ENCODE peak calls at places on chromosomes 13 and 19, in six cellular contexts. N, Z, V, P, B and J are unnamed samples.

GRCh38 chr13:113969973-113970611 is 3.8 kb downstream of the C13orf46 start:
- DNase-seq in N (no peak), Z (no peak), V (no peak), P (no peak), B (no peak), J (no peak)

GRCh38 chr19:8081569-8082550 is 29.3 kb downstream of the CCL25 start:
- DNase-seq in N (no peak), Z (no peak), V (no peak), P (no peak), B (no peak), J (no peak)

GRCh38 chr13:45024847-45025246 is 35.5 kb downstream of the GPALPP1 start:
- DNase-seq in N (no peak), Z (no peak), V (no peak), P (no peak), B (no peak), J (no peak)

GRCh38 chr13:47621931-47622330 is 379.1 kb downstream of the SUCLA2 start:
- DNase-seq in N (no peak), Z (no peak), V (no peak), P (no peak), B (no peak), J (no peak)

GRCh38 chr19:5628470-5628869 is 5.6 kb downstream of the SAFB start:
- DNase-seq in N (no peak), Z (no peak), V (no peak), P (no peak), B (no peak), J (no peak)

GRCh38 chr19:46404884-46405658 is 8.3 kb downstream of the CCDC8 start:
- DNase-seq in N (no peak), Z (no peak), V (no peak), P (peak), B (peak), J (no peak)

GRCh38 chr19:47373246-47374240 is 24.4 kb downstream of the DHX34 start:
- DNase-seq in N (no peak), Z (no peak), V (no peak), P (no peak), B (no peak), J (no peak)

GRCh38 chr13:37395544-37395943 is 203.0 kb downstream of the POSTN start:
- DNase-seq in N (no peak), Z (no peak), V (no peak), P (no peak), B (no peak), J (no peak)

GRCh38 chr13:35770756-35771291 is 294.3 kb upstream of the MAB21L1 start:
- DNase-seq in N (no peak), Z (no peak), V (no peak), P (no peak), B (no peak), J (no peak)

GRCh38 chr19:4633140-4633967 is 6.0 kb upstream of the TNFAIP8L1 start:
- DNase-seq in N (no peak), Z (peak), V (no peak), P (peak), B (peak), J (no peak)

GRCh38 chr13:86946734-86947133 is 724.4 kb upstream of the SLITRK5 start:
- DNase-seq in N (no peak), Z (no peak), V (no peak), P (no peak), B (no peak), J (no peak)
- TF ChIP-seq TAF1 in N (no peak), Z (no peak), V (no peak), P (no peak), B (no peak), J (no peak)

GRCh38 chr19:57559404-57560025 is at the start of gene ZNF550:
- DNase-seq in N (no peak), Z (peak), V (peak), P (peak), B (peak), J (peak)

GRCh38 chr19:57558525-57558924 is 1.1 kb downstream of the ZNF550 start:
- DNase-seq in N (no peak), Z (no peak), V (no peak), P (peak), B (peak), J (no peak)

GRCh38 chr19:57559008-57559403 is 657 bp downstream of the ZNF550 start:
- DNase-seq in N (no peak), Z (no peak), V (peak), P (peak), B (peak), J (peak)

GRCh38 chr19:57563547-57563946 is 3.9 kb upstream of the ZNF550 start:
- DNase-seq in N (no peak), Z (no peak), V (no peak), P (no peak), B (no peak), J (no peak)

DNA sequence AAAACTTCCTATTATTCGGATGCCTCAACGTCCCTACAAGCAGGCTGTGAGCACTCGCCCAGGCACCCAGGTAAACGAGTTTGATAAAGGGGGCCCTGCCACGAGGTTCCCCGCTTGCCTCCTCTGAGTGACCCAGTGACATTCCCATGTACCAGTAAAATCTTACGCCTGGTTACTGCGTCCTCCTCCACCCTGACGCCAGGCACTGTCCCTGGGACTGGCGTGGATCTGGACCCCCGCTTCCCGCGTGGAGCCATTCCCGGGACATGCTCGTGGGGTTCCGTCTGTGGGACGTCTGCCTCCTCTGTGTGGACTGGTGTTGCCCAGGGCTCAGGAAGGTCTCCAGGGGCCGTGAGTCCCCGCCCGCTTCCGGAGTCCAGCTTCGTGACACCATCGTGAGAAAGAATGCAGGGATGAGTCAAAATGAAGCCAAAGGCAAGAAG is 407 bp upstream of the ZNF550 start:
- DNase-seq in N (no peak), Z (no peak), V (no peak), P (no peak), B (no peak), J (no peak)
- TF ChIP-seq POLR2A in N (no peak), Z (no peak), V (no peak), P (no peak), B (no peak), J (no peak)

GRCh38 chr13:81275666-81276258 is 934.8 kb upstream of the SPRY2 start:
- DNase-seq in N (no peak), Z (no peak), V (no peak), P (no peak), B (no peak), J (no peak)
- TF ChIP-seq TAF1 in N (no peak), Z (no peak), V (no peak), P (no peak), B (no peak), J (no peak)

DNA sequence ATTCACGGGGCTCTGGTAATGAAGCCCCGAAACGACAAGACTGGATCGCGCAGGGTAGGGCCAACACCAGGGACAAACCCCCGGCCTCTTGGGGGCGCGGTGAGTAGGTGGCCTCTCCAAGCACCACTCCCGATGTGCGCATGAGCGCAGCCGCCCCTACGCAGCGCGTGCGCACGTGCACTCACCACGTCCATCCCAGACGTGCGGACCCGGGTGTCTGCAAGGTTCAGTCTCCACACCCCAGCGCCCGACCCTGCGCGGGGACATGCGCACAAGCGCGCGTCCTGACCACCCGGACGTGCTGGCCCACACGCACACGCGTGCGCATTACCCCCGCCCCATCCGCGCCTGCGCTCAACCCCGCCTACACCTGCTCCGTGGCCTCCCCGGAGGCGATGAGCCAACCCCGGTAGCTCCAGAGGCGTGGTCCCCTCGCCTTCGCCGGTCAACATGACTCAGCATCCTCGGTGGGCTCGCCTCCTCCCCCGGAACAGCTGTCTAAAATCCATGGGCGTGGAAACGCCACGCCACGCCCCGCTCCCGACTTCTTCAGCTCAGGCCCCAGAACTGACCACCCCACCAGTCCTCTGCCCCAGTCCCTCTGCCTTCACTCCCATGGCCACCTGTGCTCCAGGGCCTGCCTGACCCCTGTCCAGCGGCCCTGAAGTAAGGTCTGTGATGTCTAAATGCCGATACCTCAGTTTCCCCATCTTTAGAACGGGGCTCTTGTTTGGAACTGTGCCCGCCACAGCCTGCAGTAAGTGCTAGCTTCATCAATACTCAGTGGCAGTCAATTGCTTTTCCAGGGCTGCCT is 5.6 kb upstream of the GPI start:
- DNase-seq in N (peak), Z (peak), V (peak), P (peak), B (peak), J (peak)
- TF ChIP-seq POLR2A in N (no peak), Z (peak), V (no peak), P (peak), B (peak), J (peak)

DNA sequence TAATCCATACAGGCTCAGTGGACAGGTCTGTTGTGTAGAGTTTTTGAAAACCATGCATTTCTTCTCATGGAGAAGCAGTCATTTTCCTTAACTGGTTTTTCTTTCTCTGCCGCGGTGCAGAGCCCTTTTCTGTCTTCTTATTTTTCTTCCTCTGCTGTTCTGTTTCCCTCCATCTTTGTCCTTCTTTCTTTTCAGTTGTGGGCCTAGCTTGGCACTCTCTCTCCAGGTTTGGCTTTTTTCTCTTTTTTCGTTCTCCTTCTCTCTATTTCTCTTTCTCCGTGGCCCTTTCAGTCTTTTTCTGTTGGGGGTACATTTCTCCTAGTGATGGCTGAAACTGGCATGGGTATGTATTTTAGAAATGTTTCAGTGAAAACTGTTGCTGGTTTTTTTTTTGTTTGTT is 24.1 kb downstream of the NFIX start:
- DNase-seq in N (no peak), Z (no peak), V (no peak), P (no peak), B (no peak), J (no peak)
- TF ChIP-seq TAF1 in N (no peak), Z (no peak), V (no peak), P (no peak), B (no peak), J (no peak)

DNA sequence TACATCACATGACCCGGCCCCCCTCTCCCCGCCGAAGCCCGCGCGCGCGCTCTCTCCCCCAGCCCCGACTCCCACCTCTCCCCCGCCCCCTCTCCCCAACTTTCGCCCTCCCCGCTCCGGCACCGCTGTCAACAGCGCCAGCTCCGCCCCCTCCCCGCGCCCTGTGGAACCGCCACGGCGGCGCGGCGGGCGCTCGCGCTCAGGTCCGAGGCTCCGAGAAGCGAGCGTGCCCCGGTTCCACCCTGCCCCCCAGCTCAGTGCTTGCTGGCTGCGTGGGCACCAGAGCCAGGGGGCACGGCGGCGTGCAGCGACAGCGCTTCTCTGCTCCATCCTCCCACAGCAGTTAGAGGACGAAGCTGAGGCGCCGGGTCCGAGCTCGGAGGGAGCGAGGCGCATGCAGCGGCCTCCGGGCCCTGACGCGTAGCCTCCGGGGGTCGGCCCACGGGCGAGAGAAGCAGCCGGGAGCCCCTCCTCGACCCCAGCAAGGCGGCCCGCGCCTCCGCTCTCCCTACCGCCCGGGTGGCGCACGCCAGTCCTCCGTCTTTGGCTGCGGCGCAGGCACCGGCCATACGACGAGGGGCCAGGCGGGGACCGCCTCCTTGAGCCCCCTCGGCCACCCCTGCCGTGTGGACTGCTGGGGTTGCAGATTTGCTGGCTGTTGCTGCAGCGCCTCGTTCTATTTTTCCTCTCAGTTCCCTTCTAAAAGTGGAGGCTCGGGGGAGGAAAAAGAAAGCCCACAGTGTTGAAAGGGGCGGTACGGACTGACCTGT is 109.5 kb downstream of the KCNRG start:
- DNase-seq in N (no peak), Z (no peak), V (peak), P (peak), B (peak), J (no peak)
- TF ChIP-seq POLR2A in N (no peak), Z (peak), V (no peak), P (peak), B (no peak), J (no peak)